ENCODE peak calls at places on chromosomes 11 and 22, in nine cellular contexts. S, P, W, D, C, N, F, Y and B are unnamed samples.

GRCh38 chr11:129960216-129961214 is 42.1 kb downstream of the PRDM10 start:
- DNase-seq in W (no peak), P (peak; percentile 3), D (peak; percentile 74), C (no peak), F (peak; percentile 64), N (peak; percentile 70), S (no peak), Y (peak; percentile 52), B (no peak)

GRCh38 chr11:123457187-123457770 is 27.2 kb downstream of the GRAMD1B start:
- DNase-seq in S (no peak), W (no peak), P (no peak), F (no peak), N (no peak), C (no peak), D (no peak), Y (no peak), B (no peak)

GRCh38 chr11:121023848-121024751 is at the start of gene TBCEL:
- DNase-seq in S (peak; percentile 74), P (peak; percentile 67), C (peak; percentile 94), N (peak; percentile 99), F (peak; percentile 64), D (peak; percentile 96), W (peak; percentile 97), Y (peak; percentile 26), B (peak; percentile 71)

GRCh38 chr11:63999349-64000025 is 13.2 kb downstream of the OTUB1 start:
- DNase-seq in W (peak; percentile 84), N (peak; percentile 86), P (no peak), F (no peak), Y (no peak), S (peak; percentile 42), D (peak; percentile 73), C (peak; percentile 70), B (no peak)

GRCh38 chr11:122681731-122682130 is 26.2 kb downstream of the UBASH3B start:
- DNase-seq in Y (no peak), P (no peak), D (no peak), N (no peak), W (no peak), C (no peak), F (no peak), S (no peak), B (no peak)

GRCh38 chr11:75602916-75603315 is 40.9 kb downstream of the SERPINH1 start:
- DNase-seq in W (no peak), P (no peak), S (no peak), F (no peak), Y (no peak), D (no peak), N (no peak), C (no peak), B (no peak)

GRCh38 chr11:70895061-70895670 is 357.2 kb downstream of the SHANK2 start:
- DNase-seq in W (no peak), N (no peak), S (no peak), P (no peak), D (no peak), Y (no peak), F (no peak), C (no peak), B (no peak)

GRCh38 chr11:131246589-131247164 is 123.7 kb upstream of the NTM start:
- DNase-seq in P (no peak), Y (no peak), W (peak; percentile 93), C (peak; percentile 63), S (no peak), F (no peak), N (no peak), D (no peak), B (peak; percentile 25)

GRCh38 chr11:11985954-11986949 is 22.2 kb downstream of the DKK3 start:
- DNase-seq in F (no peak), C (no peak), W (peak; percentile 30), Y (no peak), D (no peak), N (no peak), P (no peak), S (no peak), B (no peak)

GRCh38 chr22:30444632-30445437 is 19.3 kb downstream of the MTFP1 start:
- DNase-seq in P (peak; percentile 55), W (peak; percentile 89), F (peak; percentile 53), C (no peak), S (no peak), Y (no peak), N (peak; percentile 83), D (peak; percentile 86), B (peak; percentile 18)

GRCh38 chr22:22865311-22866072 is 22.1 kb upstream of the IGLL5 start:
- DNase-seq in Y (no peak), C (no peak), N (peak; percentile 50), D (no peak), S (peak; percentile 46), F (no peak), W (no peak), P (no peak), B (no peak)

GRCh38 chr11:45147871-45148270 is 1.4 kb downstream of the PRDM11 start:
- DNase-seq in Y (no peak), P (no peak), W (no peak), S (no peak), N (no peak), D (no peak), F (no peak), C (no peak), B (no peak)

GRCh38 chr11:60211206-60211605 is 28.3 kb upstream of the MS4A6A start:
- DNase-seq in D (no peak), C (no peak), Y (no peak), F (no peak), N (no peak), P (no peak), W (no peak), S (no peak), B (no peak)

GRCh38 chr22:19837915-19838314 is 16.8 kb downstream of the GNB1L start:
- DNase-seq in N (no peak), W (no peak), F (no peak), C (no peak), Y (no peak), P (no peak), S (no peak), D (no peak), B (no peak)

GRCh38 chr11:19320764-19321163 is 80.0 kb upstream of the E2F8 start:
- DNase-seq in C (no peak), F (no peak), N (no peak), Y (no peak), P (no peak), D (no peak), W (no peak), S (no peak), B (no peak)

GRCh38 chr22:20380486-20380885 is 13.5 kb upstream of the ZNF74 start:
- DNase-seq in F (no peak), P (no peak), D (no peak), S (no peak), C (no peak), N (no peak), W (no peak), Y (no peak), B (no peak)

GRCh38 chr22:47295982-47296381 is 533.5 kb downstream of the TBC1D22A start:
- DNase-seq in N (no peak), C (peak; percentile 17), Y (no peak), S (no peak), W (no peak), D (peak; percentile 9), P (no peak), F (no peak), B (no peak)

GRCh38 chr11:77119531-77119936 is 8.5 kb upstream of the MYO7A start:
- DNase-seq in D (no peak), F (no peak), P (no peak), S (no peak), N (no peak), Y (no peak), C (peak; percentile 45), W (no peak), B (no peak)

GRCh38 chr22:47784367-47784983 is 1022.0 kb downstream of the TBC1D22A start:
- DNase-seq in Y (no peak), W (no peak), F (no peak), N (no peak), S (no peak), D (peak; percentile 2), C (no peak), P (no peak), B (no peak)

GRCh38 chr11:61847914-61848581 is 19.9 kb downstream of the FADS2 start:
- DNase-seq in N (no peak), F (no peak), S (no peak), Y (no peak), P (no peak), D (no peak), W (no peak), C (no peak), B (no peak)

GRCh38 chr11:1952806-1953482 is 5.8 kb downstream of the MRPL23 start:
- DNase-seq in Y (no peak), N (no peak), P (no peak), F (no peak), W (no peak), C (peak; percentile 33), S (no peak), D (no peak), B (no peak)

GRCh38 chr11:34650528-34650927 is 29.6 kb downstream of the EHF start:
- DNase-seq in S (peak; percentile 92), N (peak; percentile 79), W (no peak), F (no peak), D (no peak), C (no peak), Y (no peak), P (no peak), B (no peak)

GRCh38 chr11:3111919-3112690 is 53.0 kb downstream of the OSBPL5 start:
- DNase-seq in S (no peak), D (no peak), F (no peak), W (no peak), C (no peak), N (no peak), Y (no peak), P (no peak), B (no peak)

GRCh38 chr11:73189315-73189714 is 28.8 kb upstream of the P2RY2 start:
- DNase-seq in S (no peak), Y (no peak), C (peak; percentile 66), D (no peak), N (peak; percentile 55), W (no peak), P (no peak), F (no peak), B (no peak)

GRCh38 chr22:37918580-37919274 is 12.6 kb downstream of the MICALL1 start:
- DNase-seq in N (no peak), F (no peak), Y (no peak), C (no peak), P (no peak), S (no peak), W (no peak), D (no peak), B (no peak)

GRCh38 chr22:29816128-29816527 is 21.9 kb downstream of the ASCC2 start:
- DNase-seq in S (no peak), P (peak; percentile 35), C (peak; percentile 91), W (no peak), N (no peak), Y (no peak), D (peak; percentile 23), F (no peak), B (no peak)

GRCh38 chr11:80417681-80418080 is 976.9 kb upstream of the TENM4 start:
- DNase-seq in Y (no peak), N (no peak), P (no peak), W (no peak), F (no peak), S (no peak), D (no peak), C (no peak), B (no peak)

GRCh38 chr11:36763187-36763586 is 165.2 kb upstream of the RAG2 start:
- DNase-seq in F (no peak), D (no peak), W (no peak), S (no peak), C (no peak), P (no peak), N (peak; percentile 12), Y (no peak), B (no peak)

GRCh38 chr11:60348116-60348515 is 21.1 kb downstream of the MS4A6E start:
- DNase-seq in S (no peak), D (no peak), W (peak; percentile 51), C (no peak), P (no peak), Y (no peak), F (no peak), N (no peak), B (no peak)

GRCh38 chr11:122791836-122792235 is 46.5 kb upstream of the CRTAM start:
- DNase-seq in P (no peak), F (no peak), D (peak; percentile 40), N (no peak), W (no peak), Y (peak; percentile 21), S (no peak), C (no peak), B (peak; percentile 8)